ENCODE peak calls at places on chromosomes 7 and 10, in four cellular contexts. X, G, P and I are unnamed samples.

GRCh38 chr10:37467246-37467645 is 341.8 kb downstream of the ANKRD30A start:
- DNase-seq in X (no peak), G (no peak), P (no peak), I (no peak)

GRCh38 chr7:27048438-27048837 is 47.4 kb downstream of the HOXA1 start:
- DNase-seq in X (no peak), G (no peak), P (no peak), I (no peak)

GRCh38 chr10:17379151-17379690 is 75.2 kb downstream of the ST8SIA6 start:
- DNase-seq in X (no peak), G (no peak), P (no peak), I (no peak)

GRCh38 chr7:30543815-30544525 is 39.3 kb upstream of the GGCT start:
- DNase-seq in X (no peak), G (no peak), P (peak), I (no peak)

GRCh38 chr7:123580406-123581161 is 21.0 kb upstream of the ASB15 start:
- DNase-seq in X (no peak), G (peak), P (peak), I (no peak)

GRCh38 chr7:102434039-102434481 is 685 bp downstream of the ORAI2 start:
- DNase-seq in X (no peak), G (no peak), P (no peak), I (no peak)

GRCh38 chr10:104123397-104123796 is 1.4 kb downstream of the SFR1 start:
- DNase-seq in X (no peak), G (no peak), P (no peak), I (no peak)

GRCh38 chr7:91468231-91468630 is 204.0 kb downstream of the FZD1 start:
- DNase-seq in X (no peak), G (no peak), P (no peak), I (no peak)

GRCh38 chr10:110209926-110210662 is 2.7 kb downstream of the MXI1 start:
- DNase-seq in X (peak), G (no peak), P (no peak), I (peak)

GRCh38 chr7:113608786-113609185 is 310.0 kb downstream of the PPP1R3A start:
- DNase-seq in X (no peak), G (peak), P (peak), I (no peak)

GRCh38 chr7:143411976-143412708 is 3.5 kb upstream of the EPHA1 start:
- DNase-seq in X (no peak), G (no peak), P (no peak), I (no peak)

GRCh38 chr10:114045071-114045737 is 1.5 kb downstream of the ADRB1 start:
- DNase-seq in X (peak), G (no peak), P (no peak), I (no peak)

GRCh38 chr10:103145860-103146466 is 47.1 kb downstream of the NT5C2 start:
- DNase-seq in X (no peak), G (peak), P (peak), I (no peak)

GRCh38 chr7:106022193-106022821 is 59.2 kb downstream of the CDHR3 start:
- DNase-seq in X (no peak), G (no peak), P (peak), I (no peak)

GRCh38 chr7:30932562-30932961 is 20.9 kb downstream of the AQP1 start:
- DNase-seq in X (no peak), G (no peak), P (no peak), I (no peak)

GRCh38 chr7:36286241-36286640 is 103.4 kb upstream of the ANLN start:
- DNase-seq in X (no peak), G (no peak), P (no peak), I (no peak)

GRCh38 chr7:37081436-37081835 is 357.1 kb upstream of the AOAH start:
- DNase-seq in X (no peak), G (no peak), P (no peak), I (no peak)

GRCh38 chr7:29564455-29565185 is 985 bp downstream of the PRR15 start:
- DNase-seq in X (peak), G (peak), P (peak), I (no peak)

GRCh38 chr10:124975977-124976514 is 34.1 kb downstream of the ZRANB1 start:
- DNase-seq in X (no peak), G (no peak), P (peak), I (no peak)

GRCh38 chr10:25753776-25754175 is 180.3 kb upstream of the MYO3A start:
- DNase-seq in X (no peak), G (no peak), P (peak), I (no peak)

GRCh38 chr10:49572594-49573114 is 33.7 kb upstream of the ERCC6 start:
- DNase-seq in X (no peak), G (no peak), P (no peak), I (no peak)

GRCh38 chr10:129440247-129440646 is 26.8 kb upstream of the MGMT start:
- DNase-seq in X (no peak), G (no peak), P (no peak), I (no peak)

GRCh38 chr10:126867567-126868365 is 37.5 kb upstream of the DOCK1 start:
- DNase-seq in X (no peak), G (peak), P (peak), I (no peak)

GRCh38 chr7:12323415-12323814 is 80.2 kb downstream of the VWDE start:
- DNase-seq in X (no peak), G (no peak), P (no peak), I (no peak)

GRCh38 chr7:113768256-113768847 is 150.5 kb downstream of the PPP1R3A start:
- DNase-seq in X (no peak), G (no peak), P (peak), I (no peak)

GRCh38 chr10:43888551-43888950 is 239.9 kb upstream of the ZNF32 start:
- DNase-seq in X (no peak), G (peak), P (peak), I (no peak)

GRCh38 chr10:77244746-77245145 is 392.9 kb downstream of the KCNMA1 start:
- DNase-seq in X (no peak), G (no peak), P (no peak), I (no peak)

GRCh38 chr7:107327986-107328569 is 141.8 kb upstream of the GPR22 start:
- DNase-seq in X (no peak), G (peak), P (peak), I (no peak)

GRCh38 chr10:74927701-74928100 is 101.3 kb downstream of the KAT6B start:
- DNase-seq in X (no peak), G (no peak), P (peak), I (no peak)

GRCh38 chr7:1537631-1538412 is 7.3 kb downstream of the MAFK start:
- DNase-seq in X (no peak), G (peak), P (peak), I (peak)

GRCh38 chr7:137454169-137455166 is 110.9 kb upstream of the PTN start:
- DNase-seq in X (no peak), G (peak), P (peak), I (no peak)

GRCh38 chr7:1666779-1667565 is 3.1 kb upstream of the ELFN1 start:
- DNase-seq in X (no peak), G (no peak), P (no peak), I (no peak)

GRCh38 chr7:36765605-36766004 is 41.3 kb upstream of the AOAH start:
- DNase-seq in X (no peak), G (no peak), P (no peak), I (no peak)

GRCh38 chr7:137590686-137591255 is 247.2 kb upstream of the PTN start:
- DNase-seq in X (no peak), G (no peak), P (no peak), I (no peak)

GRCh38 chr7:4066206-4066605 is 615.9 kb upstream of the FOXK1 start:
- DNase-seq in X (no peak), G (no peak), P (no peak), I (no peak)

DNA sequence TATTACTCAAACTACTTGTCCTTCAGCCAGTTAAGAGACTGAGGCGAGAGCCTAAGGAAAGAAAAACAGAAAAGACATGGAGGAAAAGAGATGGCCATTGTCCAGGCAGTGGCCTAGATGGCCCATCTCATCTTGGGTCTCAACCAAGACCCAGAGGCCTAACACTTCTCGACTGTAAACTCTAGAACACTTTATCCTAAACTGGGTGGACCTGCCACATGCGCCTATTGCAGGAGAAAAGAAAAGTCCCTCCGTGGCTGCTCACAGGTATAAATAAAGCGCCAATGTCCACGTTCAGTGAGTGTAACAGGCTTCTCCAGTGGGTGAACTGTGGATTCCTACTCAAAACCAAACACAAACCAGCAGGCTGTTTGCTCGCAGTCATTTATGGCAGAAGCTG is 92.7 kb upstream of the DDC start:
- DNase-seq in X (no peak), G (no peak), P (no peak), I (no peak)
- H3K27ac ChIP-seq in X (peak), G (no peak), P (no peak), I (peak)

GRCh38 chr10:86692023-86692514 is 23.8 kb downstream of the LDB3 start:
- DNase-seq in X (no peak), G (no peak), P (no peak), I (no peak)
- H3K27ac ChIP-seq in X (no peak), G (no peak), P (no peak), I (no peak)

DNA sequence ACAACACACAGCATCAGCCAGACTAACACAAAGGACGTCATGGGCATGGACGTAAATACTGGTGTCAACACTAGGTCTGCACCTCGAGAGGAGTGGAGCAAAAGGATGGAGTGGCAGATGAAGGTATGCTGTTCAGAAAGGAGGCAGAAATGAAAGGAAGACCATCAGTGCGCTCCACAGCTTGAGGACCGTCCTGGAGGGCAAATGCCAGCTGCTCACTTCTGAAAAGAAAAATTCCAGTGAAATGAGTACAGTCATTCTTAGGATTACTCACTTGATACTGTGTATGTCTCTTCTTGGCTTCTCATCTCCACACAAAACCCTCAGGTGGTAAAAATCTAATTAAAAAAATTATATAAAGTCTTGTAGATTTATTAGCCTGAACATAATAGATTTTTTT is 44.8 kb downstream of the EGFR start:
- DNase-seq in X (no peak), G (peak), P (peak), I (no peak)
- H3K27ac ChIP-seq in X (no peak), G (peak), P (peak), I (no peak)

DNA sequence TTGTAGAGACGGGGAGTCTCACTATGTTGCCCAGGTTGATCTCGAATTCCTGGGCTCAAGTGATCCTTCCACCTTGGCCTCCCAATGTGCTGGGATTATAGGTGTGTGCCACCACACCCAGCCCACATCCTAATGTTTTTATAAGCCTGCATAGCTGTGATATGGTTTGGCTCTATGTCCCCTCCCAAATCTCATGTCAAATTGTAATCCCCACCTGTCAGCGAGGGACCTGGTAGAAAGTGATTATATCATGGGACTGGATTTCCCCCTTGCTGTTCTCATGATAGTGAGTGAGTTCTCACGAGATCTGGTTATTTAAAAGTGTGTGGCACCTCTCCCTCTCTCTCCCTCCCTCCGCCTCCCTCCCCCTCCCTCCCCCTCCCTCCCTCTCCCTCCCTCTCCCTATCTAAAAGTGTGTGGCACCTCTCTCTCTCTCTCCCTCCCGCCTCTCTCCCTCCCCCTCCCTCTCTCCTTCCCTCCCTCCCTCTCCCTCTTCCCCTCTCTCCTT is 13.9 kb downstream of the BAMBI start:
- DNase-seq in X (no peak), G (no peak), P (no peak), I (no peak)
- H3K27ac ChIP-seq in X (no peak), G (no peak), P (no peak), I (no peak)

GRCh38 chr7:115924398-115924797 is 106.2 kb downstream of the TFEC start:
- DNase-seq in X (no peak), G (no peak), P (no peak), I (no peak)
- H3K27ac ChIP-seq in X (no peak), G (no peak), P (no peak), I (no peak)

GRCh38 chr10:132452651-132453469 is 55.9 kb downstream of the PWWP2B start:
- DNase-seq in X (peak), G (peak), P (peak), I (peak)
- H3K27ac ChIP-seq in X (no peak), G (no peak), P (no peak), I (peak)

DNA sequence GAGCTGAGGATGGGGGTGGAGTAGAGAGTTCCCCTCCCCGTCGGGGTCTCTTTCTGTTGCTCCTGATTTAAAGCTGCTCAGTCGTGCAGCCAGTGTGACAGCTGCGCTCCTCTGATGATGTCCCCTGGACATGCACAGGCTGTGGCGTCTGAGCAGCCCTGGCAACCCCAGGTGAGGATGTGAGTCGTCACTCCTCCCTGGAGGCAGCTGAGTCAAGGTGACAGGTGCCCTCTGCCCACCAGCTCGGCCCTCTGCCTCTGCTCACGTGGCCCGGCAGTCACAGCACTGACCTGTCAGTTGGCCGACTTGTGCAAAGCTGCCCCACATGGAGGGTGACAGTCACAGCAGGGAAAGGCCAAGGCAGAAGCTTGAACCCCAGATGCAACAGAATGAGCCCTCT is 33.9 kb downstream of the ANXA8 start:
- DNase-seq in X (no peak), G (no peak), P (no peak), I (no peak)
- H3K27ac ChIP-seq in X (no peak), G (no peak), P (no peak), I (no peak)

GRCh38 chr10:52889611-52890010 is 117.0 kb upstream of the MBL2 start:
- DNase-seq in X (no peak), G (no peak), P (no peak), I (no peak)

GRCh38 chr10:52879651-52880050 is 107.1 kb upstream of the MBL2 start:
- DNase-seq in X (no peak), G (no peak), P (no peak), I (no peak)

GRCh38 chr10:52879181-52879607 is 106.6 kb upstream of the MBL2 start:
- DNase-seq in X (no peak), G (peak), P (peak), I (no peak)

GRCh38 chr10:52883996-52884871 is 111.7 kb upstream of the MBL2 start:
- DNase-seq in X (peak), G (peak), P (peak), I (peak)
- H3K27ac ChIP-seq in X (no peak), G (no peak), P (peak), I (no peak)